ENCODE peak calls at places on chromosomes 6 and 20, in nine cellular contexts. One of them, this sample, is unnamed.

GRCh38 chr20:9617940-9618339 is 103.5 kb downstream of the LAMP5 start:
- DNase-seq in lower lobe of right lung: no peak
- DNase-seq in cardiac fibroblast: peak; percentile 64
- DNase-seq in brain microvascular endothelial cell: peak; percentile 61
- DNase-seq in GM13977: no peak
- DNase-seq in HFFc6: peak; percentile 5
- DNase-seq in AG04450: no peak
- DNase-seq in stomach: peak; percentile 58
- DNase-seq in GM12864: no peak
- DNase-seq in this sample: no peak

GRCh38 chr6:166005846-166006592 is 161.6 kb downstream of the TBXT start:
- DNase-seq in lower lobe of right lung: no peak
- DNase-seq in cardiac fibroblast: peak; percentile 74
- DNase-seq in brain microvascular endothelial cell: peak; percentile 80
- DNase-seq in GM13977: no peak
- DNase-seq in HFFc6: no peak
- DNase-seq in AG04450: no peak
- DNase-seq in stomach: peak; percentile 48
- DNase-seq in GM12864: no peak
- DNase-seq in this sample: no peak

GRCh38 chr6:149755300-149756260 is 6.0 kb downstream of the PCMT1 start:
- DNase-seq in lower lobe of right lung: no peak
- DNase-seq in cardiac fibroblast: no peak
- DNase-seq in brain microvascular endothelial cell: no peak
- DNase-seq in GM13977: peak; percentile 26
- DNase-seq in HFFc6: no peak
- DNase-seq in AG04450: no peak
- DNase-seq in stomach: no peak
- DNase-seq in GM12864: no peak
- DNase-seq in this sample: no peak

GRCh38 chr6:107712523-107713213 is 111.4 kb downstream of the SCML4 start:
- DNase-seq in lower lobe of right lung: no peak
- DNase-seq in cardiac fibroblast: peak; percentile 59
- DNase-seq in brain microvascular endothelial cell: peak; percentile 14
- DNase-seq in GM13977: no peak
- DNase-seq in HFFc6: peak; percentile 11
- DNase-seq in AG04450: peak; percentile 78
- DNase-seq in stomach: no peak
- DNase-seq in GM12864: no peak
- DNase-seq in this sample: no peak

GRCh38 chr6:95094751-95095150 is 482.6 kb upstream of the MANEA start:
- DNase-seq in lower lobe of right lung: no peak
- DNase-seq in cardiac fibroblast: peak; percentile 81
- DNase-seq in brain microvascular endothelial cell: peak; percentile 13
- DNase-seq in GM13977: no peak
- DNase-seq in HFFc6: peak; percentile 20
- DNase-seq in AG04450: peak; percentile 16
- DNase-seq in stomach: no peak
- DNase-seq in GM12864: no peak
- DNase-seq in this sample: no peak

GRCh38 chr6:170072246-170072645 is 218.6 kb downstream of the DLL1 start:
- DNase-seq in lower lobe of right lung: no peak
- DNase-seq in cardiac fibroblast: no peak
- DNase-seq in brain microvascular endothelial cell: no peak
- DNase-seq in GM13977: no peak
- DNase-seq in HFFc6: no peak
- DNase-seq in AG04450: no peak
- DNase-seq in stomach: no peak
- DNase-seq in GM12864: no peak
- DNase-seq in this sample: no peak

GRCh38 chr6:116572162-116572561 is 858 bp downstream of the RWDD1 start:
- DNase-seq in lower lobe of right lung: no peak
- DNase-seq in cardiac fibroblast: peak; percentile 46
- DNase-seq in brain microvascular endothelial cell: peak; percentile 29
- DNase-seq in GM13977: peak; percentile 38
- DNase-seq in HFFc6: peak; percentile 13
- DNase-seq in AG04450: no peak
- DNase-seq in stomach: peak; percentile 34
- DNase-seq in GM12864: no peak
- DNase-seq in this sample: no peak

GRCh38 chr6:29887819-29888581 is 54.3 kb upstream of the HLA-A start:
- DNase-seq in lower lobe of right lung: peak; percentile 95
- DNase-seq in cardiac fibroblast: peak; percentile 48
- DNase-seq in brain microvascular endothelial cell: peak; percentile 6
- DNase-seq in GM13977: peak; percentile 85
- DNase-seq in HFFc6: peak; percentile 7
- DNase-seq in AG04450: no peak
- DNase-seq in stomach: peak; percentile 92
- DNase-seq in GM12864: peak; percentile 21
- DNase-seq in this sample: no peak

GRCh38 chr20:56911946-56912345 is 282.8 kb downstream of the TFAP2C start:
- DNase-seq in lower lobe of right lung: no peak
- DNase-seq in cardiac fibroblast: no peak
- DNase-seq in brain microvascular endothelial cell: no peak
- DNase-seq in GM13977: no peak
- DNase-seq in HFFc6: no peak
- DNase-seq in AG04450: no peak
- DNase-seq in stomach: no peak
- DNase-seq in GM12864: no peak
- DNase-seq in this sample: no peak

GRCh38 chr6:22582806-22583205 is 13.4 kb downstream of the HDGFL1 start:
- DNase-seq in lower lobe of right lung: no peak
- DNase-seq in cardiac fibroblast: no peak
- DNase-seq in brain microvascular endothelial cell: no peak
- DNase-seq in GM13977: no peak
- DNase-seq in HFFc6: no peak
- DNase-seq in AG04450: no peak
- DNase-seq in stomach: no peak
- DNase-seq in GM12864: no peak
- DNase-seq in this sample: no peak

GRCh38 chr6:110221738-110222137 is 41.5 kb downstream of the CDC40 start:
- DNase-seq in lower lobe of right lung: no peak
- DNase-seq in cardiac fibroblast: peak; percentile 4
- DNase-seq in brain microvascular endothelial cell: no peak
- DNase-seq in GM13977: no peak
- DNase-seq in HFFc6: no peak
- DNase-seq in AG04450: no peak
- DNase-seq in stomach: no peak
- DNase-seq in GM12864: no peak
- DNase-seq in this sample: no peak

GRCh38 chr6:56527934-56528333 is 114.8 kb downstream of the DST start:
- DNase-seq in lower lobe of right lung: no peak
- DNase-seq in cardiac fibroblast: peak; percentile 54
- DNase-seq in brain microvascular endothelial cell: no peak
- DNase-seq in GM13977: no peak
- DNase-seq in HFFc6: peak; percentile 53
- DNase-seq in AG04450: no peak
- DNase-seq in stomach: no peak
- DNase-seq in GM12864: no peak
- DNase-seq in this sample: no peak
- TF ChIP-seq CTCF in lower lobe of right lung: no peak
- TF ChIP-seq CTCF in cardiac fibroblast: no peak
- TF ChIP-seq CTCF in brain microvascular endothelial cell: no peak
- TF ChIP-seq CTCF in GM13977: no peak
- TF ChIP-seq CTCF in HFFc6: no peak
- TF ChIP-seq CTCF in AG04450: no peak
- TF ChIP-seq CTCF in stomach: no peak
- TF ChIP-seq CTCF in GM12864: no peak
- TF ChIP-seq CTCF in this sample: no peak

GRCh38 chr20:42204261-42204660 is 586.1 kb upstream of the CHD6 start:
- DNase-seq in lower lobe of right lung: no peak
- DNase-seq in cardiac fibroblast: peak; percentile 0
- DNase-seq in brain microvascular endothelial cell: no peak
- DNase-seq in GM13977: no peak
- DNase-seq in HFFc6: no peak
- DNase-seq in AG04450: no peak
- DNase-seq in stomach: no peak
- DNase-seq in GM12864: no peak
- DNase-seq in this sample: no peak
- TF ChIP-seq CTCF in lower lobe of right lung: peak; percentile 31
- TF ChIP-seq CTCF in cardiac fibroblast: no peak
- TF ChIP-seq CTCF in brain microvascular endothelial cell: no peak
- TF ChIP-seq CTCF in GM13977: peak; percentile 20
- TF ChIP-seq CTCF in HFFc6: peak; percentile 48
- TF ChIP-seq CTCF in AG04450: no peak
- TF ChIP-seq CTCF in stomach: no peak
- TF ChIP-seq CTCF in GM12864: no peak
- TF ChIP-seq CTCF in this sample: no peak

GRCh38 chr20:38649275-38649891 is 47.8 kb downstream of the ARHGAP40 start:
- DNase-seq in lower lobe of right lung: no peak
- DNase-seq in cardiac fibroblast: peak; percentile 48
- DNase-seq in brain microvascular endothelial cell: peak; percentile 17
- DNase-seq in GM13977: peak; percentile 51
- DNase-seq in HFFc6: peak; percentile 23
- DNase-seq in AG04450: no peak
- DNase-seq in stomach: no peak
- DNase-seq in GM12864: no peak
- DNase-seq in this sample: no peak
- TF ChIP-seq CTCF in lower lobe of right lung: peak; percentile 21
- TF ChIP-seq CTCF in cardiac fibroblast: peak; percentile 56
- TF ChIP-seq CTCF in brain microvascular endothelial cell: peak; percentile 75
- TF ChIP-seq CTCF in GM13977: peak; percentile 62
- TF ChIP-seq CTCF in HFFc6: peak; percentile 74
- TF ChIP-seq CTCF in AG04450: peak; percentile 47
- TF ChIP-seq CTCF in stomach: no peak
- TF ChIP-seq CTCF in GM12864: peak; percentile 67
- TF ChIP-seq CTCF in this sample: peak; percentile 32

DNA sequence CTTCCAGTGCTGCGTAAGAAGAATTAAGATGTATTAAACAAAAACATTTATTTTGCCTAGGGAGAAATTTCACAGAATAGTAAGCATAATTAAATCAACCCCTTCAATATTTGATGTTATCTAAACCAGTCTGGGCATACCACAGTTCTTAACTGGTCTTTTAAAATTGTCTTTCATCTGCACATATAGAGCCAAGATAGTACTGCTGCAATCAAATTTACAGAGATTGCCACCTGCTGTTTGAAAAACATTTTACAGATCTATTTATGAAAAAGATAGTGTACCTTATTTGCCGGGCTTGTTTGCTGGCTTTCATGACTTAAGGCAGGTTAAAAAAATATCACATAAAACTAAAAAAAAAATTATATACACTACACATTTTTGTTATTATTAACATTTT is 323.2 kb downstream of the ADGRB3 start:
- DNase-seq in lower lobe of right lung: no peak
- DNase-seq in cardiac fibroblast: peak; percentile 26
- DNase-seq in brain microvascular endothelial cell: no peak
- DNase-seq in GM13977: no peak
- DNase-seq in HFFc6: no peak
- DNase-seq in AG04450: no peak
- DNase-seq in stomach: no peak
- DNase-seq in GM12864: no peak
- DNase-seq in this sample: no peak
- TF ChIP-seq CTCF in lower lobe of right lung: no peak
- TF ChIP-seq CTCF in cardiac fibroblast: no peak
- TF ChIP-seq CTCF in brain microvascular endothelial cell: peak; percentile 17
- TF ChIP-seq CTCF in GM13977: peak; percentile 8
- TF ChIP-seq CTCF in HFFc6: no peak
- TF ChIP-seq CTCF in AG04450: peak; percentile 14
- TF ChIP-seq CTCF in stomach: no peak
- TF ChIP-seq CTCF in GM12864: peak; percentile 4
- TF ChIP-seq CTCF in this sample: no peak

GRCh38 chr6:33983109-33983475 is 162.8 kb downstream of the GRM4 start:
- DNase-seq in lower lobe of right lung: peak; percentile 61
- DNase-seq in cardiac fibroblast: peak; percentile 6
- DNase-seq in brain microvascular endothelial cell: no peak
- DNase-seq in GM13977: no peak
- DNase-seq in HFFc6: no peak
- DNase-seq in AG04450: no peak
- DNase-seq in stomach: peak; percentile 63
- DNase-seq in GM12864: no peak
- DNase-seq in this sample: no peak
- TF ChIP-seq CTCF in lower lobe of right lung: no peak
- TF ChIP-seq CTCF in cardiac fibroblast: no peak
- TF ChIP-seq CTCF in brain microvascular endothelial cell: no peak
- TF ChIP-seq CTCF in GM13977: no peak
- TF ChIP-seq CTCF in HFFc6: no peak
- TF ChIP-seq CTCF in AG04450: no peak
- TF ChIP-seq CTCF in stomach: no peak
- TF ChIP-seq CTCF in GM12864: no peak
- TF ChIP-seq CTCF in this sample: no peak